ENCODE peak calls at places on chromosomes 4 and X, in ten cellular contexts. U, K, X, V, C, O, B, E, A and F are unnamed samples.

GRCh38 chr4:63786181-63786580 is 623.1 kb downstream of the TECRL start:
- DNase-seq in U (no peak), K (no peak), X (no peak), V (no peak), C (no peak), O (no peak), B (no peak), E (no peak), A (no peak), F (no peak)

GRCh38 chrX:71954458-71954857 is 43.8 kb downstream of the NHSL2 start:
- DNase-seq in U (peak), K (no peak), X (no peak), V (no peak), C (no peak), O (no peak), B (no peak), E (no peak), A (no peak), F (no peak)

GRCh38 chr4:111689731-111690130 is 455.5 kb upstream of the FAM241A start:
- DNase-seq in U (no peak), K (no peak), X (no peak), V (no peak), C (no peak), O (no peak), B (no peak), E (no peak), A (no peak), F (no peak)

GRCh38 chrX:150575415-150575814 is 7.0 kb downstream of the MTM1 start:
- DNase-seq in U (no peak), K (no peak), X (no peak), V (no peak), C (no peak), O (peak), B (no peak), E (no peak), A (no peak), F (no peak)

GRCh38 chrX:125826080-125826479 is 340.0 kb downstream of the DCAF12L2 start:
- DNase-seq in U (no peak), K (no peak), X (no peak), V (no peak), C (no peak), O (no peak), B (no peak), E (no peak), A (no peak), F (no peak)

GRCh38 chr4:123351713-123352112 is 44.9 kb upstream of the SPRY1 start:
- DNase-seq in U (no peak), K (no peak), X (no peak), V (no peak), C (no peak), O (no peak), B (no peak), E (no peak), A (no peak), F (no peak)

GRCh38 chr4:141375855-141376254 is 155.2 kb downstream of the ZNF330 start:
- DNase-seq in U (no peak), K (peak), X (no peak), V (no peak), C (no peak), O (no peak), B (no peak), E (no peak), A (no peak), F (no peak)

GRCh38 chr4:83629945-83630684 is 94.2 kb downstream of the GPAT3 start:
- DNase-seq in U (peak), K (no peak), X (no peak), V (no peak), C (peak), O (no peak), B (peak), E (no peak), A (no peak), F (no peak)

GRCh38 chrX:318739-319578 is at the start of gene GTPBP6:
- DNase-seq in U (peak), K (no peak), X (peak), V (peak), C (no peak), O (peak), B (peak), E (peak), A (peak), F (no peak)

GRCh38 chr4:113684534-113685091 is 76.9 kb downstream of the CAMK2D start:
- DNase-seq in U (peak), K (no peak), X (peak), V (peak), C (peak), O (no peak), B (peak), E (peak), A (no peak), F (no peak)

GRCh38 chr4:185648631-185649030 is 113.3 kb upstream of the PDLIM3 start:
- DNase-seq in U (no peak), K (no peak), X (no peak), V (no peak), C (no peak), O (no peak), B (no peak), E (no peak), A (no peak), F (no peak)

GRCh38 chr4:88854481-88854880 is 156.9 kb upstream of the NAP1L5 start:
- DNase-seq in U (no peak), K (no peak), X (no peak), V (no peak), C (no peak), O (no peak), B (no peak), E (no peak), A (no peak), F (no peak)

GRCh38 chr4:40205259-40206198 is 8.7 kb downstream of the RHOH start:
- DNase-seq in U (no peak), K (no peak), X (no peak), V (no peak), C (peak), O (peak), B (no peak), E (no peak), A (no peak), F (no peak)